ENCODE peak calls at places on chromosomes 4 and X, in nine cellular contexts. B is left ventricle myocardium superior; A is A549; T is ovary; P is GM19239; D is mammary epithelial cell; G is NCI-H524 treated with DMSO at 0.1 percent for 48 hours; I is neuronal stem cell; F is CD4-positive, CD25-positive, alpha-beta regulatory T cell. H is an unnamed sample.

GRCh38 chr4:5865896-5866599 is 26.8 kb downstream of the CRMP1 start:
- DNase-seq in B (no peak), T (no peak), D (no peak), F (no peak), G (no peak), P (no peak), I (no peak), A (no peak), H (no peak)

GRCh38 chrX:68454476-68455150 is 21.3 kb upstream of the OPHN1 start:
- DNase-seq in F (no peak), D (no peak), A (no peak), G (no peak), I (no peak), P (no peak), T (no peak), B (no peak), H (no peak)

GRCh38 chrX:41381685-41382084 is 47.7 kb downstream of the DDX3X start:
- DNase-seq in G (no peak), B (peak), I (no peak), A (peak), P (no peak), T (no peak), D (peak), F (no peak), H (no peak)

GRCh38 chrX:108699368-108699767 is 37.0 kb downstream of the IRS4 start:
- DNase-seq in P (no peak), A (peak), T (no peak), G (no peak), F (no peak), I (peak), B (no peak), D (peak), H (peak)

GRCh38 chr4:124415206-124415605 is 297.3 kb downstream of the ANKRD50 start:
- DNase-seq in A (no peak), G (no peak), F (no peak), T (no peak), B (no peak), I (no peak), P (no peak), D (no peak), H (no peak)

GRCh38 chrX:113408843-113409242 is 568.2 kb upstream of the AMOT start:
- DNase-seq in B (no peak), P (no peak), T (no peak), I (no peak), D (no peak), A (no peak), G (no peak), F (no peak), H (no peak)

GRCh38 chr4:19486400-19486799 is 765.3 kb upstream of the SLIT2 start:
- DNase-seq in A (no peak), B (no peak), P (no peak), I (no peak), D (no peak), F (no peak), T (no peak), G (no peak), H (no peak)

GRCh38 chrX:153450949-153451277 is 5.1 kb upstream of the TREX2 start:
- DNase-seq in D (no peak), A (no peak), G (no peak), I (no peak), F (no peak), B (no peak), T (no peak), P (no peak), H (no peak)

GRCh38 chr4:99029852-99030251 is 34.3 kb downstream of the METAP1 start:
- DNase-seq in G (no peak), A (no peak), I (no peak), P (no peak), D (no peak), B (no peak), T (no peak), F (no peak), H (no peak)

GRCh38 chrX:65596270-65596669 is 61.7 kb upstream of the LAS1L start:
- DNase-seq in B (no peak), I (no peak), T (peak), D (peak), F (peak), P (no peak), G (no peak), A (no peak), H (peak)

GRCh38 chrX:29826651-29827206 is 388.6 kb upstream of the MAGEB2 start:
- DNase-seq in B (no peak), T (no peak), F (no peak), P (no peak), D (peak), G (no peak), I (no peak), A (no peak), H (no peak)

GRCh38 chr4:146299605-146300004 is 85.3 kb downstream of the REELD1 start:
- DNase-seq in T (no peak), I (no peak), D (no peak), A (no peak), B (no peak), G (no peak), F (no peak), P (no peak), H (no peak)

GRCh38 chr4:155921597-155921996 is 18.1 kb downstream of the TDO2 start:
- DNase-seq in D (no peak), G (no peak), A (no peak), P (no peak), F (no peak), I (no peak), T (no peak), B (no peak), H (no peak)

GRCh38 chr4:128228021-128228571 is 59.5 kb downstream of the PGRMC2 start:
- DNase-seq in P (no peak), G (peak), D (no peak), A (no peak), F (no peak), B (no peak), T (no peak), I (no peak), H (no peak)

GRCh38 chr4:128155231-128155855 is 94.2 kb downstream of the LARP1B start:
- DNase-seq in T (no peak), B (peak), P (no peak), A (no peak), D (no peak), G (no peak), I (no peak), F (no peak), H (no peak)

GRCh38 chr4:169024762-169025161 is 14.7 kb upstream of the CBR4 start:
- DNase-seq in P (no peak), D (peak), F (no peak), T (no peak), I (no peak), G (no peak), B (no peak), A (peak), H (peak)

GRCh38 chrX:134074151-134074550 is 88.8 kb upstream of the GPC3 start:
- DNase-seq in I (no peak), G (no peak), P (no peak), B (no peak), D (peak), F (no peak), T (no peak), A (no peak), H (no peak)

GRCh38 chr4:28548549-28548948 is 1687.9 kb downstream of the STIM2 start:
- DNase-seq in P (no peak), T (no peak), A (no peak), D (no peak), G (no peak), I (no peak), F (no peak), B (no peak), H (no peak)

GRCh38 chr4:7892212-7893019 is 47.2 kb downstream of the AFAP1 start:
- DNase-seq in B (peak), P (no peak), D (no peak), G (peak), A (no peak), T (no peak), F (no peak), I (no peak), H (no peak)

GRCh38 chr4:5773271-5773555 is 62.2 kb downstream of the EVC start:
- DNase-seq in B (no peak), P (no peak), G (no peak), F (no peak), I (no peak), D (peak), T (no peak), A (no peak), H (no peak)

GRCh38 chrX:41022579-41022978 is 62.7 kb upstream of the USP9X start:
- DNase-seq in I (no peak), D (peak), P (no peak), F (no peak), T (no peak), A (no peak), G (no peak), B (no peak), H (no peak)

GRCh38 chrX:132751043-132751690 is 207.3 kb downstream of the HS6ST2 start:
- DNase-seq in A (no peak), G (peak), B (no peak), P (no peak), T (no peak), D (no peak), F (no peak), I (no peak), H (no peak)

GRCh38 chrX:132708529-132708928 is 219.7 kb upstream of the MBNL3 start:
- DNase-seq in G (no peak), B (no peak), D (no peak), A (no peak), I (no peak), F (no peak), P (no peak), T (no peak), H (no peak)

GRCh38 chr4:116073051-116073450 is 959.6 kb upstream of the NDST4 start:
- DNase-seq in P (no peak), G (no peak), T (no peak), I (no peak), A (no peak), B (no peak), F (no peak), D (no peak), H (no peak)

GRCh38 chr4:77040856-77041576 is 34.8 kb downstream of the CCNI start:
- DNase-seq in I (no peak), A (no peak), B (no peak), P (no peak), G (no peak), F (no peak), T (no peak), D (no peak), H (no peak)

GRCh38 chr4:63620271-63620670 is 789.0 kb downstream of the TECRL start:
- DNase-seq in P (no peak), A (no peak), T (no peak), D (no peak), B (no peak), F (no peak), I (no peak), G (peak), H (no peak)

GRCh38 chr4:26273308-26273980 is 47.4 kb upstream of the RBPJ start:
- DNase-seq in P (no peak), I (no peak), T (no peak), A (no peak), B (peak), G (no peak), F (no peak), D (no peak), H (no peak)

GRCh38 chr4:28772066-28772465 is 1911.4 kb downstream of the STIM2 start:
- DNase-seq in P (no peak), G (no peak), F (no peak), T (no peak), A (no peak), I (no peak), D (peak), B (no peak), H (no peak)

GRCh38 chrX:133375558-133376340 is 39.5 kb downstream of the GPC4 start:
- DNase-seq in F (no peak), G (no peak), I (no peak), B (peak), D (no peak), T (no peak), A (no peak), P (no peak), H (no peak)

GRCh38 chrX:39528161-39528560 is 569.6 kb downstream of the BCOR start:
- DNase-seq in F (no peak), A (no peak), G (peak), T (no peak), D (no peak), I (no peak), B (no peak), P (no peak), H (no peak)

GRCh38 chr4:140116442-140117104 is 37.4 kb downstream of the MAML3 start:
- DNase-seq in P (no peak), B (no peak), I (no peak), T (no peak), A (no peak), D (peak), F (no peak), G (no peak), H (no peak)